ENCODE peak calls at places on chromosomes 2 and 18, in six cellular contexts. One of them, this sample, is unnamed.

GRCh38 chr18:28284132-28284531 is 107.2 kb upstream of the CDH2 start:
- DNase-seq in posterior cingulate gyrus: no peak
- DNase-seq in H9: no peak
- DNase-seq in thyroid gland: no peak
- DNase-seq in SJCRH30: no peak
- DNase-seq in lower lobe of right lung: no peak
- DNase-seq in this sample: no peak

GRCh38 chr18:58446661-58447060 is 182.2 kb downstream of the ALPK2 start:
- DNase-seq in posterior cingulate gyrus: no peak
- DNase-seq in H9: no peak
- DNase-seq in thyroid gland: no peak
- DNase-seq in SJCRH30: no peak
- DNase-seq in lower lobe of right lung: no peak
- DNase-seq in this sample: no peak

GRCh38 chr18:76948345-76948744 is 126.0 kb downstream of the ZNF236 start:
- DNase-seq in posterior cingulate gyrus: no peak
- DNase-seq in H9: no peak
- DNase-seq in thyroid gland: no peak
- DNase-seq in SJCRH30: no peak
- DNase-seq in lower lobe of right lung: no peak
- DNase-seq in this sample: no peak

GRCh38 chr2:129334696-129335095 is 644.8 kb upstream of the RAB6C start:
- DNase-seq in posterior cingulate gyrus: no peak
- DNase-seq in H9: no peak
- DNase-seq in thyroid gland: no peak
- DNase-seq in SJCRH30: no peak
- DNase-seq in lower lobe of right lung: no peak
- DNase-seq in this sample: no peak

GRCh38 chr2:12718662-12719399 is 2.1 kb downstream of the TRIB2 start:
- DNase-seq in posterior cingulate gyrus: no peak
- DNase-seq in H9: peak
- DNase-seq in thyroid gland: peak
- DNase-seq in SJCRH30: peak
- DNase-seq in lower lobe of right lung: no peak
- DNase-seq in this sample: no peak

GRCh38 chr2:239956818-239957261 is 68.3 kb downstream of the NDUFA10 start:
- DNase-seq in posterior cingulate gyrus: no peak
- DNase-seq in H9: no peak
- DNase-seq in thyroid gland: no peak
- DNase-seq in SJCRH30: no peak
- DNase-seq in lower lobe of right lung: peak
- DNase-seq in this sample: no peak

GRCh38 chr2:213281156-213281555 is 3.1 kb upstream of the SPAG16 start:
- DNase-seq in posterior cingulate gyrus: no peak
- DNase-seq in H9: no peak
- DNase-seq in thyroid gland: no peak
- DNase-seq in SJCRH30: no peak
- DNase-seq in lower lobe of right lung: no peak
- DNase-seq in this sample: no peak

GRCh38 chr2:23589220-23589647 is 204.3 kb downstream of the KLHL29 start:
- DNase-seq in posterior cingulate gyrus: no peak
- DNase-seq in H9: no peak
- DNase-seq in thyroid gland: no peak
- DNase-seq in SJCRH30: no peak
- DNase-seq in lower lobe of right lung: peak
- DNase-seq in this sample: no peak

GRCh38 chr2:98164256-98164655 is 77.3 kb downstream of the VWA3B start:
- DNase-seq in posterior cingulate gyrus: no peak
- DNase-seq in H9: no peak
- DNase-seq in thyroid gland: no peak
- DNase-seq in SJCRH30: no peak
- DNase-seq in lower lobe of right lung: no peak
- DNase-seq in this sample: no peak

GRCh38 chr2:72032481-72033041 is 115.1 kb downstream of the CYP26B1 start:
- DNase-seq in posterior cingulate gyrus: no peak
- DNase-seq in H9: no peak
- DNase-seq in thyroid gland: no peak
- DNase-seq in SJCRH30: no peak
- DNase-seq in lower lobe of right lung: no peak
- DNase-seq in this sample: no peak

GRCh38 chr2:20224191-20224715 is 677 bp downstream of the SDC1 start:
- DNase-seq in posterior cingulate gyrus: no peak
- DNase-seq in H9: no peak
- DNase-seq in thyroid gland: no peak
- DNase-seq in SJCRH30: no peak
- DNase-seq in lower lobe of right lung: no peak
- DNase-seq in this sample: no peak

GRCh38 chr2:126761256-126761980 is 105.5 kb downstream of the GYPC start:
- DNase-seq in posterior cingulate gyrus: no peak
- DNase-seq in H9: no peak
- DNase-seq in thyroid gland: no peak
- DNase-seq in SJCRH30: peak
- DNase-seq in lower lobe of right lung: no peak
- DNase-seq in this sample: no peak

GRCh38 chr18:59376351-59376935 is 17.4 kb upstream of the LMAN1 start:
- DNase-seq in posterior cingulate gyrus: no peak
- DNase-seq in H9: no peak
- DNase-seq in thyroid gland: no peak
- DNase-seq in SJCRH30: no peak
- DNase-seq in lower lobe of right lung: no peak
- DNase-seq in this sample: no peak

GRCh38 chr2:217979151-217979811 is 23.5 kb downstream of the TNS1 start:
- DNase-seq in posterior cingulate gyrus: no peak
- DNase-seq in H9: no peak
- DNase-seq in thyroid gland: no peak
- DNase-seq in SJCRH30: no peak
- DNase-seq in lower lobe of right lung: no peak
- DNase-seq in this sample: no peak

GRCh38 chr2:146295080-146295670 is 1549.7 kb upstream of the ACVR2A start:
- DNase-seq in posterior cingulate gyrus: no peak
- DNase-seq in H9: no peak
- DNase-seq in thyroid gland: no peak
- DNase-seq in SJCRH30: no peak
- DNase-seq in lower lobe of right lung: no peak
- DNase-seq in this sample: no peak

GRCh38 chr2:241271641-241272297 is 43.7 kb downstream of the HDLBP start:
- DNase-seq in posterior cingulate gyrus: peak
- DNase-seq in H9: peak
- DNase-seq in thyroid gland: peak
- DNase-seq in SJCRH30: peak
- DNase-seq in lower lobe of right lung: peak
- DNase-seq in this sample: peak

GRCh38 chr2:58006256-58006951 is 40.2 kb upstream of the VRK2 start:
- DNase-seq in posterior cingulate gyrus: no peak
- DNase-seq in H9: no peak
- DNase-seq in thyroid gland: no peak
- DNase-seq in SJCRH30: no peak
- DNase-seq in lower lobe of right lung: no peak
- DNase-seq in this sample: no peak

GRCh38 chr2:46117379-46117778 is 179.8 kb upstream of the EPAS1 start:
- DNase-seq in posterior cingulate gyrus: no peak
- DNase-seq in H9: no peak
- DNase-seq in thyroid gland: no peak
- DNase-seq in SJCRH30: no peak
- DNase-seq in lower lobe of right lung: no peak
- DNase-seq in this sample: no peak

GRCh38 chr2:126506786-126507185 is 149.2 kb upstream of the GYPC start:
- DNase-seq in posterior cingulate gyrus: no peak
- DNase-seq in H9: no peak
- DNase-seq in thyroid gland: no peak
- DNase-seq in SJCRH30: no peak
- DNase-seq in lower lobe of right lung: no peak
- DNase-seq in this sample: no peak

GRCh38 chr2:85539361-85540130 is 578 bp downstream of the MAT2A start:
- DNase-seq in posterior cingulate gyrus: peak
- DNase-seq in H9: peak
- DNase-seq in thyroid gland: peak
- DNase-seq in SJCRH30: peak
- DNase-seq in lower lobe of right lung: peak
- DNase-seq in this sample: peak

GRCh38 chr2:1766400-1766799 is 22.1 kb upstream of the PXDN start:
- DNase-seq in posterior cingulate gyrus: no peak
- DNase-seq in H9: peak
- DNase-seq in thyroid gland: no peak
- DNase-seq in SJCRH30: no peak
- DNase-seq in lower lobe of right lung: peak
- DNase-seq in this sample: no peak

GRCh38 chr2:219273887-219274391 is 5.2 kb upstream of the DNAJB2 start:
- DNase-seq in posterior cingulate gyrus: no peak
- DNase-seq in H9: no peak
- DNase-seq in thyroid gland: no peak
- DNase-seq in SJCRH30: no peak
- DNase-seq in lower lobe of right lung: no peak
- DNase-seq in this sample: no peak

GRCh38 chr2:138752231-138752956 is 27.8 kb downstream of the NXPH2 start:
- DNase-seq in posterior cingulate gyrus: no peak
- DNase-seq in H9: no peak
- DNase-seq in thyroid gland: no peak
- DNase-seq in SJCRH30: no peak
- DNase-seq in lower lobe of right lung: no peak
- DNase-seq in this sample: no peak

GRCh38 chr2:46379213-46380037 is 82.2 kb downstream of the EPAS1 start:
- DNase-seq in posterior cingulate gyrus: no peak
- DNase-seq in H9: peak
- DNase-seq in thyroid gland: no peak
- DNase-seq in SJCRH30: no peak
- DNase-seq in lower lobe of right lung: no peak
- DNase-seq in this sample: peak

GRCh38 chr2:126786765-126787164 is 111.9 kb upstream of the TEX51 start:
- DNase-seq in posterior cingulate gyrus: no peak
- DNase-seq in H9: no peak
- DNase-seq in thyroid gland: no peak
- DNase-seq in SJCRH30: no peak
- DNase-seq in lower lobe of right lung: no peak
- DNase-seq in this sample: no peak

GRCh38 chr2:168912466-168913170 is 11.5 kb downstream of the G6PC2 start:
- DNase-seq in posterior cingulate gyrus: peak
- DNase-seq in H9: peak
- DNase-seq in thyroid gland: peak
- DNase-seq in SJCRH30: peak
- DNase-seq in lower lobe of right lung: no peak
- DNase-seq in this sample: no peak

GRCh38 chr2:229780856-229781773 is 66.8 kb upstream of the DNER start:
- DNase-seq in posterior cingulate gyrus: no peak
- DNase-seq in H9: no peak
- DNase-seq in thyroid gland: no peak
- DNase-seq in SJCRH30: peak
- DNase-seq in lower lobe of right lung: no peak
- DNase-seq in this sample: no peak

GRCh38 chr2:237427807-237428506 is 14.0 kb upstream of the COL6A3 start:
- DNase-seq in posterior cingulate gyrus: no peak
- DNase-seq in H9: no peak
- DNase-seq in thyroid gland: no peak
- DNase-seq in SJCRH30: no peak
- DNase-seq in lower lobe of right lung: no peak
- DNase-seq in this sample: no peak

GRCh38 chr18:10140928-10141327 is 227.1 kb downstream of the VAPA start:
- DNase-seq in posterior cingulate gyrus: no peak
- DNase-seq in H9: no peak
- DNase-seq in thyroid gland: no peak
- DNase-seq in SJCRH30: no peak
- DNase-seq in lower lobe of right lung: no peak
- DNase-seq in this sample: no peak

GRCh38 chr18:43780782-43781340 is 503.6 kb upstream of the SYT4 start:
- DNase-seq in posterior cingulate gyrus: no peak
- DNase-seq in H9: no peak
- DNase-seq in thyroid gland: no peak
- DNase-seq in SJCRH30: no peak
- DNase-seq in lower lobe of right lung: no peak
- DNase-seq in this sample: no peak

GRCh38 chr2:221235941-221236340 is 336.2 kb downstream of the EPHA4 start:
- DNase-seq in posterior cingulate gyrus: no peak
- DNase-seq in H9: no peak
- DNase-seq in thyroid gland: no peak
- DNase-seq in SJCRH30: no peak
- DNase-seq in lower lobe of right lung: no peak
- DNase-seq in this sample: no peak

GRCh38 chr2:142786922-142787702 is 90.4 kb upstream of the KYNU start:
- DNase-seq in posterior cingulate gyrus: no peak
- DNase-seq in H9: no peak
- DNase-seq in thyroid gland: no peak
- DNase-seq in SJCRH30: no peak
- DNase-seq in lower lobe of right lung: no peak
- DNase-seq in this sample: no peak

GRCh38 chr2:103176289-103176915 is 414.6 kb downstream of the TMEM182 start:
- DNase-seq in posterior cingulate gyrus: no peak
- DNase-seq in H9: no peak
- DNase-seq in thyroid gland: no peak
- DNase-seq in SJCRH30: no peak
- DNase-seq in lower lobe of right lung: no peak
- DNase-seq in this sample: no peak